ENCODE peak calls at places on chromosomes 7 and 10, in seven cellular contexts. T is germinal center; H is hypothalamus; E is Right ventricle myocardium superior; J is heart left ventricle; M is activated CD4-positive, alpha-beta T cell treated with anti-CD3 and anti-CD28 coated beads for 48 hours; C is mesothelial cell of epicardium. W is an unnamed sample.

GRCh38 chr10:21513035-21513434 is 12.4 kb downstream of the SKIDA1 start:
- DNase-seq in C (no peak), E (no peak), H (no peak), T (no peak), J (no peak), M (no peak), W (no peak)

GRCh38 chr10:97574374-97575100 is 2.0 kb downstream of the ANKRD2 start:
- DNase-seq in C (no peak), M (no peak), J (peak; percentile 74), H (no peak), T (no peak), E (peak; percentile 72), W (no peak)

GRCh38 chr7:38129579-38129978 is 48.5 kb upstream of the STARD3NL start:
- DNase-seq in M (no peak), E (no peak), T (no peak), H (no peak), C (no peak), J (no peak), W (no peak)

GRCh38 chr7:17042211-17042610 is 160.4 kb upstream of the AGR3 start:
- DNase-seq in H (no peak), C (no peak), E (no peak), T (no peak), M (no peak), J (no peak), W (no peak)

GRCh38 chr10:17847586-17848296 is 38.6 kb downstream of the MRC1 start:
- DNase-seq in T (no peak), H (no peak), C (no peak), M (no peak), E (no peak), J (no peak), W (peak; percentile 16)

GRCh38 chr7:107035446-107035845 is 9.1 kb upstream of the PRKAR2B start:
- DNase-seq in T (no peak), J (no peak), E (no peak), M (no peak), H (no peak), C (no peak), W (no peak)

GRCh38 chr7:73828107-73828803 is 2.5 kb upstream of the CLDN4 start:
- DNase-seq in T (no peak), E (no peak), J (peak; percentile 10), C (no peak), H (no peak), M (peak; percentile 28), W (peak; percentile 63)

GRCh38 chr10:15738237-15738928 is 18.7 kb upstream of the ITGA8 start:
- DNase-seq in H (no peak), T (no peak), E (peak; percentile 59), C (no peak), M (no peak), J (no peak), W (no peak)

GRCh38 chr10:8035641-8036520 is 18.6 kb upstream of the GATA3 start:
- DNase-seq in J (no peak), M (no peak), E (no peak), C (no peak), T (no peak), H (no peak), W (no peak)

GRCh38 chr10:57973451-57973850 is 294.2 kb downstream of the IPMK start:
- DNase-seq in J (no peak), T (no peak), M (no peak), E (no peak), C (no peak), H (no peak), W (no peak)

GRCh38 chr7:114644455-114644854 is 229.8 kb downstream of the FOXP2 start:
- DNase-seq in H (no peak), T (no peak), E (no peak), C (no peak), M (no peak), J (no peak), W (no peak)

GRCh38 chr7:24786941-24787340 is 29.7 kb upstream of the GSDME start:
- DNase-seq in T (no peak), E (peak; percentile 41), H (no peak), C (no peak), M (peak; percentile 38), J (no peak), W (no peak)

GRCh38 chr10:58293989-58294388 is 25.0 kb downstream of the CISD1 start:
- DNase-seq in C (no peak), M (no peak), T (no peak), E (no peak), H (no peak), J (no peak), W (no peak)

GRCh38 chr10:77889277-77889903 is 37.2 kb downstream of the DLG5 start:
- DNase-seq in E (no peak), J (no peak), T (no peak), H (peak; percentile 50), C (no peak), M (no peak), W (peak; percentile 87)

GRCh38 chr10:501596-501995 is 187.9 kb downstream of the DIP2C start:
- DNase-seq in T (no peak), J (no peak), C (no peak), M (no peak), E (no peak), H (no peak), W (no peak)

GRCh38 chr10:88095291-88095721 is 231.9 kb downstream of the PTEN start:
- DNase-seq in M (no peak), J (no peak), E (no peak), H (no peak), T (no peak), C (no peak), W (no peak)

GRCh38 chr10:42630537-42631134 is 7.7 kb downstream of the ZNF33B start:
- DNase-seq in T (no peak), M (no peak), H (no peak), E (no peak), J (no peak), C (no peak), W (no peak)

GRCh38 chr10:58932821-58933314 is 243.6 kb upstream of the PHYHIPL start:
- DNase-seq in J (no peak), T (no peak), M (no peak), H (no peak), E (no peak), C (no peak), W (no peak)

GRCh38 chr10:4359003-4359402 is 467.0 kb upstream of the AKR1E2 start:
- DNase-seq in J (no peak), H (no peak), T (no peak), M (no peak), C (no peak), E (peak; percentile 43), W (no peak)

GRCh38 chr7:148914208-148914777 is 30.2 kb upstream of the EZH2 start:
- DNase-seq in J (no peak), T (no peak), M (peak; percentile 74), E (no peak), C (no peak), H (no peak), W (no peak)

GRCh38 chr7:27193335-27194001 is 6.4 kb downstream of the HOXA13 start:
- DNase-seq in M (no peak), C (peak; percentile 39), J (no peak), T (no peak), H (no peak), E (no peak), W (no peak)

GRCh38 chr7:158030071-158030470 is 557.6 kb downstream of the PTPRN2 start:
- DNase-seq in T (no peak), C (no peak), J (peak; percentile 49), E (peak; percentile 2), M (no peak), H (no peak), W (no peak)

GRCh38 chr10:110410329-110411046 is 87.2 kb upstream of the DUSP5 start:
- DNase-seq in C (peak; percentile 65), J (no peak), T (no peak), M (no peak), E (peak; percentile 49), H (no peak), W (no peak)

GRCh38 chr10:125417605-125418004 is 257.2 kb upstream of the CTBP2 start:
- DNase-seq in T (no peak), J (no peak), H (no peak), E (no peak), C (no peak), M (no peak), W (no peak)

GRCh38 chr7:128705891-128706333 is 33.2 kb upstream of the CALU start:
- DNase-seq in E (no peak), C (no peak), J (no peak), H (no peak), T (no peak), M (no peak), W (no peak)

GRCh38 chr10:127922675-127923366 is 15.9 kb downstream of the PTPRE start:
- DNase-seq in H (peak; percentile 31), J (peak; percentile 90), E (peak; percentile 89), C (no peak), M (no peak), T (no peak), W (no peak)

W was measured in WERI-Rb-1.